ENCODE peak calls at places on chromosomes 5 and 9, in six cellular contexts. O, Z, J, W, P and D are unnamed samples.

GRCh38 chr5:117201016-117201415 is 626.4 kb upstream of the SEMA6A start:
- DNase-seq in O (no peak), Z (no peak), J (no peak), W (no peak), P (no peak), D (no peak)

GRCh38 chr9:111900081-111900805 is 3.6 kb downstream of the UGCG start:
- DNase-seq in O (no peak), Z (no peak), J (no peak), W (no peak), P (no peak), D (no peak)

GRCh38 chr5:154779105-154779504 is 23.9 kb downstream of the LARP1 start:
- DNase-seq in O (no peak), Z (peak; percentile 76), J (no peak), W (no peak), P (no peak), D (no peak)

GRCh38 chr5:147479431-147479830 is 30.4 kb downstream of the DPYSL3 start:
- DNase-seq in O (no peak), Z (no peak), J (no peak), W (no peak), P (no peak), D (no peak)

GRCh38 chr9:112112941-112113399 is 62.1 kb downstream of the SUSD1 start:
- DNase-seq in O (no peak), Z (peak; percentile 71), J (peak; percentile 29), W (no peak), P (no peak), D (no peak)

GRCh38 chr9:70407081-70407503 is 7.4 kb downstream of the KLF9 start:
- DNase-seq in O (no peak), Z (peak; percentile 35), J (no peak), W (no peak), P (no peak), D (no peak)

GRCh38 chr5:38420691-38421395 is 135.6 kb downstream of the LIFR start:
- DNase-seq in O (no peak), Z (peak; percentile 73), J (peak; percentile 29), W (peak; percentile 59), P (peak; percentile 59), D (no peak)

GRCh38 chr5:154356256-154356655 is 89.5 kb upstream of the SAP30L start:
- DNase-seq in O (no peak), Z (peak; percentile 23), J (no peak), W (no peak), P (no peak), D (no peak)

GRCh38 chr5:59169768-59170150 is 586.9 kb downstream of the RAB3C start:
- DNase-seq in O (no peak), Z (no peak), J (no peak), W (no peak), P (no peak), D (no peak)

GRCh38 chr9:94767331-94768099 is 41.0 kb downstream of the AOPEP start:
- DNase-seq in O (no peak), Z (no peak), J (no peak), W (no peak), P (no peak), D (no peak)

GRCh38 chr9:118829334-118829733 is 539.9 kb downstream of the BRINP1 start:
- DNase-seq in O (no peak), Z (peak; percentile 3), J (no peak), W (peak; percentile 4), P (no peak), D (no peak)

GRCh38 chr5:158648631-158649030 is 451.1 kb downstream of the EBF1 start:
- DNase-seq in O (no peak), Z (no peak), J (no peak), W (no peak), P (no peak), D (no peak)

GRCh38 chr9:37529111-37529510 is 43.4 kb downstream of the POLR1E start:
- DNase-seq in O (peak; percentile 46), Z (no peak), J (peak; percentile 81), W (no peak), P (no peak), D (peak; percentile 57)

GRCh38 chr5:11815481-11815880 is 88.8 kb downstream of the CTNND2 start:
- DNase-seq in O (no peak), Z (no peak), J (no peak), W (no peak), P (no peak), D (no peak)